ENCODE peak calls at places on chromosomes 5 and 9, in seven cellular contexts. J, W, T, O, F, Q and V are unnamed samples.

GRCh38 chr5:178861627-178862026 is 1.9 kb downstream of the ZNF354B start:
- DNase-seq in F (no peak), W (no peak), T (no peak), J (no peak), Q (no peak), O (no peak), V (no peak)

GRCh38 chr9:68870049-68870448 is 143.9 kb downstream of the PRKACG start:
- DNase-seq in J (no peak), F (no peak), O (no peak), T (no peak), W (no peak), Q (no peak), V (no peak)

GRCh38 chr5:127697894-127698600 is 5.1 kb upstream of the CCDC192 start:
- DNase-seq in W (peak), F (no peak), T (no peak), O (peak), Q (no peak), J (no peak), V (no peak)

GRCh38 chr9:114413909-114414308 is 26.1 kb upstream of the AKNA start:
- DNase-seq in F (no peak), O (peak), Q (no peak), J (no peak), W (no peak), T (no peak), V (peak)

GRCh38 chr5:78633710-78634109 is 14.9 kb downstream of the LHFPL2 start:
- DNase-seq in F (no peak), O (peak), W (no peak), Q (no peak), J (no peak), T (no peak), V (no peak)

GRCh38 chr9:127535834-127536233 is 76.2 kb upstream of the STXBP1 start:
- DNase-seq in F (no peak), O (peak), J (no peak), Q (no peak), W (no peak), T (no peak), V (no peak)

GRCh38 chr5:113663879-113664278 is 150.4 kb downstream of the YTHDC2 start:
- DNase-seq in O (peak), F (peak), W (no peak), J (no peak), T (peak), Q (peak), V (no peak)

GRCh38 chr9:68703672-68704071 is 1.4 kb upstream of the PIP5K1B start:
- DNase-seq in O (no peak), W (no peak), J (no peak), Q (no peak), T (no peak), F (no peak), V (no peak)

GRCh38 chr9:77469515-77470197 is 178.5 kb downstream of the GNA14 start:
- DNase-seq in W (peak), Q (no peak), O (no peak), F (no peak), J (no peak), T (no peak), V (peak)

GRCh38 chr9:97774657-97775056 is 77.5 kb upstream of the XPA start:
- DNase-seq in F (no peak), O (no peak), T (no peak), W (no peak), Q (no peak), J (no peak), V (no peak)

GRCh38 chr5:67257500-67257899 is 60.9 kb upstream of the CD180 start:
- DNase-seq in O (no peak), F (no peak), T (no peak), W (peak), Q (no peak), J (no peak), V (no peak)

GRCh38 chr5:52861368-52861767 is 73.7 kb downstream of the ITGA1 start:
- DNase-seq in O (no peak), Q (no peak), F (no peak), W (peak), T (no peak), J (no peak), V (no peak)

GRCh38 chr5:2917524-2917923 is 166.0 kb upstream of the IRX2 start:
- DNase-seq in W (no peak), F (no peak), T (no peak), J (no peak), O (no peak), Q (no peak), V (no peak)

GRCh38 chr9:33229359-33230120 is 10.4 kb upstream of the SPINK4 start:
- DNase-seq in T (peak), Q (peak), F (peak), W (peak), O (no peak), J (peak), V (no peak)

GRCh38 chr5:157761690-157762611 is 18.4 kb downstream of the LSM11 start:
- DNase-seq in F (peak), T (no peak), O (peak), W (no peak), J (no peak), Q (peak), V (peak)

GRCh38 chr9:136762915-136763648 is 1.2 kb downstream of the LCN15 start:
- DNase-seq in T (peak), W (no peak), J (peak), O (no peak), Q (peak), F (peak), V (no peak)

DNA sequence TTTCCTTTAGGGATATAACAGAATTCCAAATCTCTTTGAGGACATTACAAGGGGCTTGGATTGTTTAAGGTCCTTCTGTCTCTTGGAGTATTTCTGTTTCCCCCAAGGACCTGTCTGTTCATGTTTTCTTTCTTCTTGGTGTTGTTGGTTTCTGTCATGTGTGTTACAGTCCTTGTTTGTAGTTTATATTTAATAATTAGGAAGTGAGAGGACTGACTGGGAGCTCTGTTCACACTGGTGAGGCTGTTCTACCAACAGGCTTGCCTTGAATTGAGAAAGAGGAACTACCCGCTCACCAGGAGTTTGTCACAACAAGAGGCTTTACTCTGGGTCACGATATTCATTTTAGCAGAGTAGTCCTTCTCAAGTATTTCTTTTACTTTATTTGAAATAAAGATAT is 119.2 kb upstream of the SV2C start:
- DNase-seq in T (no peak), W (no peak), F (no peak), J (no peak), Q (no peak), O (no peak), V (no peak)
- TF ChIP-seq CTCF in T (no peak), W (no peak), F (no peak), J (no peak), Q (no peak), O (no peak), V (no peak)

GRCh38 chr9:37424204-37424685 is 1.7 kb downstream of the GRHPR start:
- DNase-seq in Q (no peak), O (no peak), J (no peak), T (no peak), W (no peak), F (peak), V (no peak)
- H3K4me3 ChIP-seq in Q (peak), O (no peak), J (peak), T (peak), W (peak), F (peak), V (no peak)

GRCh38 chr5:135019314-135019713 is 14.7 kb downstream of the PITX1 start:
- DNase-seq in T (peak), Q (no peak), J (peak), W (no peak), O (no peak), F (no peak), V (no peak)
- TF ChIP-seq CTCF in T (no peak), Q (peak), J (no peak), W (no peak), O (no peak), F (peak), V (peak)

GRCh38 chr5:142697846-142698245 is 12.0 kb upstream of the FGF1 start:
- DNase-seq in Q (no peak), J (no peak), W (no peak), T (no peak), F (no peak), O (peak), V (no peak)

GRCh38 chr5:142696379-142696778 is 10.5 kb upstream of the FGF1 start:
- DNase-seq in T (no peak), W (no peak), Q (no peak), O (no peak), F (no peak), J (no peak), V (no peak)

GRCh38 chr5:142698447-142698846 is 12.6 kb upstream of the FGF1 start:
- DNase-seq in Q (peak), O (no peak), T (no peak), W (no peak), J (no peak), F (no peak), V (no peak)

GRCh38 chr5:142699105-142699720 is 13.3 kb upstream of the FGF1 start:
- DNase-seq in W (no peak), F (peak), Q (peak), J (peak), T (peak), O (peak), V (no peak)

DNA sequence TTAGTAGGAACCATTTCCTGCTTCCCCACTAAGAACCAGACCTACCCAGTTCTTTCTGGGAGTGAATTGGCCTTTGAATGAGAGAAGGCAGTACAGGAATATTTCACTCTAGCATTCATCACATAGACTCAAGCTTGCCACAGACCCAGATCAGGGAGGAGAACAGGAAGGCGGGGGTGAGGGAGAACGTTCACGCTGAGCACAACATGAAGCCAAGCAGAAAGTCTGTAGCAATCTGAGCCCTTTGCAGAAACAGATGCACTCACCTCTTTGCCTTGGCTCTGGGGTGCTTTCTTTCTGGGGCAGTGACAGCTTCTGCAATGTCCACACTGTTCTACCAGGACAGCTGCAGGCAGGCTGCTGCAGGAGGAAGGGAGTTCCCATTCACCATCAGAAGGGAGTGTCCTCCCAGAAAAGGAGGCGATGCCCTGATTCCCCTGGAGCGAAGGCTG is 11.5 kb upstream of the FGF1 start:
- DNase-seq in O (peak), W (no peak), J (peak), T (no peak), Q (peak), F (no peak), V (no peak)
- H3K4me3 ChIP-seq in O (no peak), W (no peak), J (no peak), T (no peak), Q (no peak), F (no peak), V (no peak)